ENCODE peak calls at places on chromosome 15, in six cellular contexts. Z, H, K, B, G and E are unnamed samples.

GRCh38 chr15:94238539-94239118 is 7.3 kb downstream of the MCTP2 start:
- DNase-seq in Z (no peak), H (no peak), K (no peak), B (no peak), G (no peak), E (no peak)

GRCh38 chr15:52261498-52262242 is 33.9 kb downstream of the MYO5C start:
- DNase-seq in Z (peak), H (peak), K (no peak), B (peak), G (peak), E (peak)

GRCh38 chr15:62541250-62541649 is 376.2 kb upstream of the C2CD4B start:
- DNase-seq in Z (no peak), H (no peak), K (no peak), B (no peak), G (no peak), E (no peak)

GRCh38 chr15:47432831-47433230 is 284.5 kb upstream of the SEMA6D start:
- DNase-seq in Z (no peak), H (no peak), K (no peak), B (no peak), G (no peak), E (no peak)

GRCh38 chr15:70954176-70954575 is 61.5 kb downstream of the LRRC49 start:
- DNase-seq in Z (no peak), H (no peak), K (no peak), B (no peak), G (no peak), E (no peak)

GRCh38 chr15:41443275-41443674 is 26.4 kb downstream of the RTF1 start:
- DNase-seq in Z (no peak), H (no peak), K (peak), B (no peak), G (no peak), E (no peak)

GRCh38 chr15:56537881-56538280 is 72.9 kb upstream of the MNS1 start:
- DNase-seq in Z (no peak), H (no peak), K (no peak), B (no peak), G (no peak), E (no peak)

GRCh38 chr15:57146394-57147140 is 228.1 kb downstream of the TCF12 start:
- DNase-seq in Z (peak), H (peak), K (peak), B (no peak), G (peak), E (no peak)

DNA sequence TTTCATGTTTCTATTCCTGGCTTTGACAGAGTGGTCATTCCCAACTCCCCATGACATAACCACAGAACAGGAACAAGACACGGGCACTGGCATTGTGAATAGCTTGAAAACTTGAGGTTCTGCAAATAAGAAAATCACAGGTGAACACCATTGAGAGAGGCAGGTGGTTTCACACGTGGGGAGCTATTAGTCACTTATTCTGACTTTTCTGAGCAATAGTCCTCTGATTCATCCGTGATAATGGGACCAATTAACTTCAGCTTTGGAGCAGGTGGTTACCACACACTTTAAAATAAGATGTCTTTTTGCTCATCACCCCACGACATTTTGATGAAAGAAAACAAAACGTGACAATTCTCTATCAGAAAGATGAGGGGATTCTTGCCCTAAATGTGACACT is 224.7 kb downstream of the KLF13 start:
- DNase-seq in Z (no peak), H (no peak), K (no peak), B (no peak), G (no peak), E (no peak)
- TF ChIP-seq JUN in Z (no peak), H (no peak), K (no peak), B (no peak), G (no peak), E (no peak)

GRCh38 chr15:92586383-92586910 is 69.1 kb downstream of the FAM174B start:
- DNase-seq in Z (no peak), H (no peak), K (no peak), B (no peak), G (no peak), E (no peak)
- TF ChIP-seq JUN in Z (no peak), H (no peak), K (no peak), B (no peak), G (no peak), E (no peak)

GRCh38 chr15:85583404-85584390 is 203.3 kb downstream of the AKAP13 start:
- DNase-seq in Z (no peak), H (no peak), K (no peak), B (no peak), G (peak), E (no peak)
- TF ChIP-seq JUN in Z (no peak), H (no peak), K (no peak), B (no peak), G (peak), E (no peak)

DNA sequence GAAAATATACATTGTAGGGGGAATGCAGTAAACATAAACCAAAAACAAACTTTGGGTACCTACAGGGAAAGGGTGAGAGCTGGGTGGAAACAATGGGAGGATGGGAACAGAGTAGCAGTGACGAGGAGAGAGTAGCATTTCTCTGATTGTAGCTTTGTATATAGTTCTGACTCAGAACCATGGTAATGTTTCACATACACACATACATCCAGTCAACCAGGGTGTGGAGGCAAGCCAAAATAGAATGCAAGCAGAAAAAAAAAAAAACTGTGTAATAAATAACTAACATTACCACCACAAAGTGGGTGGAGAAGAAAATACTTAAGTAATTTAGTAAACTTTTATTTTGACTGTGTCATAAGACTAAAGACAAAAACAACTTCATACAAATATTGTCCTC is 27.2 kb downstream of the BCL2A1 start:
- DNase-seq in Z (no peak), H (peak), K (no peak), B (no peak), G (no peak), E (no peak)
- TF ChIP-seq JUN in Z (no peak), H (no peak), K (no peak), B (no peak), G (no peak), E (no peak)

DNA sequence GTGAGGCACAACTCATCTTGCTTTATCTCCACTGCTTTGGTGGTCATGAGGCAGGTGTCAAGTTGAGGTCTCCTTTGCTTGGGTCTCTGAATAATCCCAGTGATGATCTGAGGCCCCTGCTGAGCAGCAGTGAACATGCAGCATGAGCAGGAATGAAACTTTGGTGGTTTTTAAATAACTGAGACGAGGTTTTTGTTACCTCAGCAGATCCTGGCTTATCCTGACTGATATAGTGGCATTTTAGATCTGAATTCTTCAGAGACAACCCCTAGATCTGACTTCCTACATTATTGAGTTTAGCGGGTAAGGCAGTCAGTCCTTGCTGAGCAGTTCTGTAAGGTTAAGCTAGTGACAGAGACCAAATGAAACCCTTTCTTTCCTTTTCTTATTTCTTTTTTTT is 230.4 kb downstream of the ARRDC4 start:
- DNase-seq in Z (no peak), H (no peak), K (no peak), B (no peak), G (no peak), E (no peak)
- TF ChIP-seq JUN in Z (no peak), H (no peak), K (no peak), B (no peak), G (no peak), E (no peak)

GRCh38 chr15:45376300-45376928 is 1.9 kb downstream of the GATM start:
- DNase-seq in Z (no peak), H (no peak), K (no peak), B (no peak), G (no peak), E (no peak)

GRCh38 chr15:45378913-45379262 is 544 bp upstream of the GATM start:
- DNase-seq in Z (no peak), H (no peak), K (no peak), B (no peak), G (no peak), E (no peak)

GRCh38 chr15:45376967-45377629 is 1.2 kb downstream of the GATM start:
- DNase-seq in Z (no peak), H (no peak), K (no peak), B (no peak), G (no peak), E (no peak)

GRCh38 chr15:45378149-45378912 is at the start of gene GATM:
- DNase-seq in Z (no peak), H (peak), K (no peak), B (peak), G (peak), E (no peak)

GRCh38 chr15:45377630-45378148 is 655 bp downstream of the GATM start:
- DNase-seq in Z (no peak), H (no peak), K (no peak), B (peak), G (peak), E (no peak)
- TF ChIP-seq JUN in Z (no peak), H (no peak), K (no peak), B (no peak), G (no peak), E (no peak)

DNA sequence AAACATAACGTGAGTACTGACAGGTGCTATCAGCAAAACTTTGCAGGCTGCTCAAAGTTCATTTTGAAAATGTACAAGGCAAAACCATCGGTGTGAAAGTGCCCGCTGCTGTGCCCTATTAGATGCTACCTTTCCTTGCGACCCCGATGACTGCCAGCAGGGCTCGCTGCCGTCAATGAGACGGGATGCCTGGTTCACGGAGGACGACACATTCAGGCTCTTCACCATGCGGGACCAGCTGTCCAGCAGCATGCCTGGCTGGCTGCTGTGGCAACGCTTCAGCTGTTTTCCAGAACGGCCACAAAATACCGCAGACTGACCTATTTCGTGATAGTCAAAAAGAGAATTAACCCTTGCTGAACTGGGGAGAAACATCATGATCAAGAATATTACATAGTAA is 92.7 kb upstream of the OCA2 start:
- DNase-seq in Z (no peak), H (no peak), K (no peak), B (peak), G (no peak), E (no peak)
- TF ChIP-seq JUN in Z (no peak), H (no peak), K (no peak), B (no peak), G (no peak), E (no peak)

GRCh38 chr15:66567897-66568296 is 2.1 kb upstream of the LCTL start:
- DNase-seq in Z (no peak), H (no peak), K (no peak), B (no peak), G (no peak), E (no peak)
- TF ChIP-seq JUN in Z (no peak), H (no peak), K (no peak), B (no peak), G (no peak), E (no peak)

DNA sequence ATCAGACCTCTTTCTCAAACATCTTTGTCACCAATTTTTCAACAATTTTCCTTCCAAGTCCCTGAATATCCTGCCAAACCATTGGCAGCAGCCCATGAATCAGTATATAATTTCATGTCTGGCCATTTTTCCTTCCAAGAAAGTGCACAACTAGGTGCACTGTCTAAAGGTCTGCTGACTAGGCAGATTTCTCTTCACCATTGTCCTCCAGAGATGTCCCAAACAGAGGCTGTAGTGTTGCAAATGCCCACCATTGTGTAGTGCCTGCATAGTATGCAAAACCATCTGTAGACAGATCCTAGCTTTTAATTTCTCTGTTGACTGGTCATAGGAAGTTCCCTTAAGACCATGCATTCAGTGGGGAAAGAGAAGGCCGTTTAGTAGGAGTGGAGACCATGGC is 25.0 kb upstream of the GOLGA6L2 start:
- DNase-seq in Z (no peak), H (no peak), K (no peak), B (no peak), G (no peak), E (no peak)
- TF ChIP-seq JUN in Z (no peak), H (no peak), K (no peak), B (no peak), G (no peak), E (no peak)

GRCh38 chr15:79169531-79170123 is 79.0 kb upstream of the RASGRF1 start:
- DNase-seq in Z (no peak), H (no peak), K (no peak), B (no peak), G (no peak), E (no peak)

GRCh38 chr15:79170256-79170664 is 79.7 kb upstream of the RASGRF1 start:
- DNase-seq in Z (peak), H (peak), K (no peak), B (no peak), G (no peak), E (no peak)

GRCh38 chr15:79171320-79172031 is 80.9 kb upstream of the RASGRF1 start:
- DNase-seq in Z (no peak), H (no peak), K (no peak), B (no peak), G (no peak), E (no peak)

GRCh38 chr15:79172801-79173460 is 82.4 kb upstream of the RASGRF1 start:
- DNase-seq in Z (no peak), H (no peak), K (no peak), B (no peak), G (no peak), E (no peak)

GRCh38 chr15:79172032-79172481 is 81.5 kb upstream of the RASGRF1 start:
- DNase-seq in Z (peak), H (no peak), K (peak), B (peak), G (no peak), E (no peak)
- TF ChIP-seq JUN in Z (no peak), H (no peak), K (no peak), B (no peak), G (no peak), E (no peak)